ENCODE peak calls at places on chromosomes 5 and 9, in nine cellular contexts. V is head of caudate nucleus; Z is NCI-H774; Q is HCT116; K is ovary; T is AG10803; N is stimulated activated CD4-positive, alpha-beta T cell treated with anti-CD3 and anti-CD28 coated beads, Interleukin-1b, Interleukin-23, amount 100 ng/mL, for 48 hours; C is stimulated activated naive CD4-positive, alpha-beta T cell treated with Interleukin-2 at 50 U/mL for 16 hours; R is midbrain. W is an unnamed sample.

GRCh38 chr9:93124793-93125192 is 9.3 kb downstream of the NINJ1 start:
- DNase-seq in K (peak), T (no peak), Z (no peak), N (no peak), C (no peak), R (no peak), V (no peak), Q (no peak), W (no peak)

GRCh38 chr5:73792687-73793320 is 166.8 kb downstream of the ARHGEF28 start:
- DNase-seq in C (peak), N (peak), R (peak), K (peak), T (peak), Z (peak), V (peak), Q (peak), W (peak)

GRCh38 chr9:89794918-89795317 is 190.1 kb downstream of the GADD45G start:
- DNase-seq in K (no peak), R (no peak), T (no peak), N (no peak), C (no peak), Z (no peak), V (no peak), Q (no peak), W (no peak)

GRCh38 chr9:137482094-137482781 is 23.1 kb upstream of the NSMF start:
- DNase-seq in N (no peak), Z (no peak), Q (no peak), C (no peak), V (peak), R (peak), K (peak), T (peak), W (no peak)

GRCh38 chr9:107792596-107792995 is 303.0 kb upstream of the KLF4 start:
- DNase-seq in K (no peak), C (no peak), R (no peak), Z (no peak), N (no peak), V (no peak), Q (no peak), T (no peak), W (no peak)

GRCh38 chr9:4640027-4640426 is 22.1 kb upstream of the PLPP6 start:
- DNase-seq in Z (no peak), K (no peak), R (no peak), V (no peak), C (no peak), T (no peak), N (peak), Q (peak), W (peak)

GRCh38 chr5:62547929-62548678 is 30.5 kb upstream of the LRRC70 start:
- DNase-seq in R (no peak), V (no peak), T (no peak), Q (no peak), N (no peak), K (no peak), Z (no peak), C (no peak), W (no peak)

GRCh38 chr5:58299266-58299665 is 160.6 kb downstream of the PLK2 start:
- DNase-seq in Q (no peak), R (no peak), N (no peak), V (no peak), T (no peak), C (no peak), K (no peak), Z (no peak), W (no peak)

GRCh38 chr5:60295423-60295822 is 401.9 kb upstream of the PDE4D start:
- DNase-seq in N (no peak), Z (no peak), T (peak), C (no peak), V (peak), Q (peak), K (no peak), R (peak), W (peak)

GRCh38 chr5:26757941-26758340 is 280.4 kb downstream of the CDH9 start:
- DNase-seq in Z (no peak), Q (no peak), C (no peak), V (no peak), T (no peak), N (no peak), R (no peak), K (no peak), W (no peak)

GRCh38 chr9:79233542-79233941 is 338.2 kb upstream of the TLE4 start:
- DNase-seq in C (no peak), Q (peak), R (no peak), K (no peak), T (peak), Z (no peak), V (no peak), N (no peak), W (no peak)

GRCh38 chr5:11692636-11693035 is 211.6 kb downstream of the CTNND2 start:
- DNase-seq in C (no peak), Q (no peak), K (no peak), V (no peak), R (no peak), N (no peak), Z (no peak), T (no peak), W (no peak)

GRCh38 chr5:98735806-98736507 is 37.5 kb upstream of the RGMB start:
- DNase-seq in R (no peak), C (no peak), V (no peak), Q (no peak), T (peak), N (no peak), Z (no peak), K (no peak), W (no peak)

GRCh38 chr5:60185230-60186104 is 291.9 kb upstream of the PDE4D start:
- DNase-seq in N (no peak), C (no peak), R (no peak), Z (no peak), T (no peak), K (no peak), Q (no peak), V (no peak), W (no peak)

GRCh38 chr9:123365287-123365880 is 9.4 kb downstream of the CRB2 start:
- DNase-seq in Z (no peak), R (no peak), K (no peak), Q (no peak), C (no peak), T (no peak), V (no peak), N (no peak), W (no peak)

GRCh38 chr9:36136894-36137391 is 410 bp downstream of the GLIPR2 start:
- DNase-seq in K (no peak), V (no peak), C (no peak), N (no peak), Z (no peak), R (peak), T (no peak), Q (no peak), W (no peak)

GRCh38 chr5:109412981-109413402 is 3.2 kb upstream of the PJA2 start:
- DNase-seq in T (no peak), N (no peak), R (peak), Z (no peak), V (peak), K (no peak), Q (no peak), C (no peak), W (no peak)

GRCh38 chr9:123417289-123418051 is 61.5 kb downstream of the CRB2 start:
- DNase-seq in T (no peak), C (no peak), Z (no peak), Q (no peak), V (no peak), K (no peak), N (no peak), R (no peak), W (no peak)

GRCh38 chr9:123998970-123999621 is 12.5 kb upstream of the LHX2 start:
- DNase-seq in N (no peak), Z (no peak), V (no peak), C (no peak), T (no peak), R (no peak), Q (no peak), K (no peak), W (no peak)

GRCh38 chr5:5165541-5166002 is 25.4 kb downstream of the ADAMTS16 start:
- DNase-seq in R (no peak), N (no peak), T (peak), V (no peak), C (no peak), K (no peak), Q (no peak), Z (no peak), W (no peak)

GRCh38 chr5:91027316-91027937 is 355.7 kb downstream of the ARRDC3 start:
- DNase-seq in N (no peak), V (no peak), K (no peak), T (no peak), R (no peak), Q (no peak), Z (peak), C (no peak), W (peak)

GRCh38 chr5:150473673-150474358 is 24.3 kb upstream of the RPS14 start:
- DNase-seq in Z (no peak), V (no peak), N (no peak), Q (no peak), C (no peak), K (no peak), R (no peak), T (peak), W (no peak)

GRCh38 chr5:98638701-98639100 is 134.8 kb upstream of the RGMB start:
- DNase-seq in Z (no peak), K (peak), R (no peak), Q (no peak), N (no peak), V (no peak), C (no peak), T (peak), W (no peak)

GRCh38 chr5:62143268-62144229 is 162.5 kb upstream of the KIF2A start:
- DNase-seq in V (no peak), R (peak), N (no peak), C (no peak), T (peak), Q (peak), K (no peak), Z (peak), W (peak)

GRCh38 chr9:109953300-109953699 is 173.3 kb downstream of the PALM2AKAP2 start:
- DNase-seq in V (no peak), Q (no peak), N (no peak), C (no peak), T (no peak), R (no peak), K (no peak), Z (no peak), W (no peak)

GRCh38 chr9:19184144-19184917 is 46.2 kb upstream of the DENND4C start:
- DNase-seq in V (peak), K (peak), R (peak), C (peak), Q (peak), T (peak), Z (no peak), N (peak), W (no peak)

GRCh38 chr5:165108809-165109208 is 1603.4 kb downstream of the MAT2B start:
- DNase-seq in T (no peak), R (no peak), K (no peak), Q (no peak), V (no peak), Z (no peak), C (no peak), N (no peak), W (no peak)

GRCh38 chr5:124880903-124881302 is 134.5 kb upstream of the ZNF608 start:
- DNase-seq in C (no peak), V (no peak), K (no peak), Q (no peak), T (no peak), R (no peak), N (no peak), Z (no peak), W (no peak)

GRCh38 chr9:108599571-108599970 is 256.2 kb downstream of the ACTL7B start:
- DNase-seq in N (no peak), V (no peak), Q (no peak), K (no peak), C (no peak), Z (no peak), R (no peak), T (peak), W (no peak)

GRCh38 chr9:110282767-110283136 is 26.4 kb upstream of the TXN start:
- DNase-seq in Z (no peak), T (no peak), N (no peak), V (no peak), C (no peak), R (no peak), Q (no peak), K (no peak), W (no peak)

GRCh38 chr5:114949001-114949400 is 220.7 kb downstream of the TRIM36 start:
- DNase-seq in C (no peak), N (no peak), Q (no peak), R (no peak), V (no peak), K (no peak), Z (no peak), T (no peak), W (no peak)

GRCh38 chr9:98880311-98881015 is 63.2 kb upstream of the COL15A1 start:
- DNase-seq in K (peak), T (no peak), V (no peak), Q (no peak), R (no peak), Z (no peak), N (no peak), C (no peak), W (no peak)

W was measured in NCI-H345.